ENCODE peak calls at places on chromosomes 4 and X, in seven cellular contexts. J, H, B, L, P, N and R are unnamed samples.

GRCh38 chr4:182925298-182925738 is 8.1 kb upstream of the DCTD start:
- DNase-seq in J (peak), H (peak), B (peak), L (peak), P (peak), N (peak), R (peak)

GRCh38 chr4:1342003-1342402 is 5.0 kb upstream of the UVSSA start:
- DNase-seq in J (no peak), H (no peak), B (no peak), L (peak), P (no peak), N (no peak), R (no peak)

GRCh38 chr4:114040319-114041116 is 61.1 kb upstream of the ARSJ start:
- DNase-seq in J (no peak), H (no peak), B (peak), L (peak), P (no peak), N (no peak), R (no peak)

GRCh38 chr4:10045481-10045880 is 24.2 kb upstream of the SLC2A9 start:
- DNase-seq in J (no peak), H (no peak), B (peak), L (no peak), P (no peak), N (no peak), R (no peak)

GRCh38 chr4:4704267-4704666 is 155.2 kb upstream of the MSX1 start:
- DNase-seq in J (no peak), H (no peak), B (no peak), L (no peak), P (no peak), N (no peak), R (no peak)

GRCh38 chr4:145341381-145341780 is 140.3 kb upstream of the SMAD1 start:
- DNase-seq in J (no peak), H (no peak), B (no peak), L (no peak), P (no peak), N (no peak), R (no peak)

GRCh38 chr4:108783666-108784463 is 21.0 kb upstream of the ETNPPL start:
- DNase-seq in J (no peak), H (no peak), B (no peak), L (peak), P (no peak), N (no peak), R (no peak)

GRCh38 chrX:2967584-2967983 is 38.4 kb upstream of the ARSD start:
- DNase-seq in J (no peak), H (no peak), B (no peak), L (no peak), P (no peak), N (no peak), R (no peak)

GRCh38 chrX:103817502-103817901 is 14.6 kb downstream of the RAB9B start:
- DNase-seq in J (no peak), H (no peak), B (no peak), L (peak), P (no peak), N (peak), R (no peak)

GRCh38 chr4:27811928-27812327 is 951.3 kb downstream of the STIM2 start:
- DNase-seq in J (no peak), H (no peak), B (no peak), L (no peak), P (no peak), N (no peak), R (no peak)

GRCh38 chr4:180751009-180751408 is 1492.2 kb upstream of the TENM3 start:
- DNase-seq in J (no peak), H (no peak), B (no peak), L (no peak), P (no peak), N (no peak), R (no peak)

GRCh38 chrX:40504801-40505605 is 75.8 kb upstream of the ATP6AP2 start:
- DNase-seq in J (no peak), H (no peak), B (peak), L (peak), P (no peak), N (no peak), R (no peak)

GRCh38 chr4:40419231-40419912 is 84.2 kb downstream of the CHRNA9 start:
- DNase-seq in J (no peak), H (no peak), B (no peak), L (no peak), P (no peak), N (no peak), R (no peak)

GRCh38 chr4:185847352-185848078 is 35.5 kb upstream of the SORBS2 start:
- DNase-seq in J (peak), H (no peak), B (peak), L (no peak), P (no peak), N (no peak), R (no peak)

GRCh38 chr4:78749972-78750727 is 26.0 kb upstream of the BMP2K start:
- DNase-seq in J (no peak), H (no peak), B (no peak), L (no peak), P (no peak), N (no peak), R (no peak)

GRCh38 chr4:100302061-100303026 is 112.1 kb upstream of the DDIT4L start:
- DNase-seq in J (no peak), H (no peak), B (no peak), L (no peak), P (peak), N (no peak), R (no peak)

GRCh38 chrX:74372272-74372671 is 49.0 kb upstream of the SLC16A2 start:
- DNase-seq in J (no peak), H (no peak), B (peak), L (no peak), P (no peak), N (no peak), R (no peak)

GRCh38 chrX:74370482-74370881 is 50.8 kb upstream of the SLC16A2 start:
- DNase-seq in J (no peak), H (no peak), B (no peak), L (no peak), P (no peak), N (no peak), R (no peak)

GRCh38 chrX:74369666-74370065 is 51.6 kb upstream of the SLC16A2 start:
- DNase-seq in J (no peak), H (no peak), B (no peak), L (no peak), P (no peak), N (no peak), R (no peak)

GRCh38 chrX:74371399-74371798 is 49.9 kb upstream of the SLC16A2 start:
- DNase-seq in J (no peak), H (no peak), B (no peak), L (no peak), P (no peak), N (no peak), R (no peak)

DNA sequence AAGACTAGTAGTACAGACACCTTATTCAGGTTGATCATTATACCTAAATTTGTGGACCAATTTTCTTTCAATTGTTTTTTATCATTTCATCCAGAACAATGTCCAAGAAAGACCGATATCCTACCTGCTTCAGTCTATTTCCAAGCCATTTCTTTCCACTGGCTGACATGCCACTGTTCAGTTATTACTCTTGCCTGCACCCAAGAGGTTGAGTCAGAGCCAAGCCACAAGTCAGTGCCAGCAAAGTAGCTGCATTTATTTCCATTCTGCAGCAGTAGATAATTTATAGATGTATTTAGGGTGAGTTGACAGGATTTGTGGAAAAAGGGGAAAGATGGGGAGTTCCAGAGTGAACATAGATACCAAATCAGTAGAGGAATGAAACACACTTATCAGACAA is 49.5 kb upstream of the SLC16A2 start:
- DNase-seq in J (no peak), H (no peak), B (no peak), L (no peak), P (no peak), N (no peak), R (no peak)
- H3K27ac ChIP-seq in J (no peak), H (no peak), B (no peak), L (no peak), P (no peak), N (no peak), R (no peak)

GRCh38 chr4:74624351-74625151 is 169.8 kb downstream of the BTC start:
- DNase-seq in J (no peak), H (no peak), B (peak), L (peak), P (no peak), N (no peak), R (no peak)
- H3K27ac ChIP-seq in J (no peak), H (no peak), B (peak), L (no peak), P (no peak), N (no peak), R (no peak)

GRCh38 chr4:53598901-53599300 is 7.6 kb upstream of the LNX1 start:
- DNase-seq in J (no peak), H (no peak), B (no peak), L (no peak), P (no peak), N (no peak), R (no peak)

GRCh38 chr4:53605783-53606182 is 14.5 kb upstream of the LNX1 start:
- DNase-seq in J (no peak), H (no peak), B (no peak), L (no peak), P (no peak), N (no peak), R (no peak)

GRCh38 chr4:53599632-53600031 is 8.3 kb upstream of the LNX1 start:
- DNase-seq in J (no peak), H (no peak), B (no peak), L (peak), P (no peak), N (no peak), R (no peak)

GRCh38 chr4:53601251-53601764 is 10.0 kb upstream of the LNX1 start:
- DNase-seq in J (peak), H (no peak), B (no peak), L (peak), P (peak), N (no peak), R (peak)

GRCh38 chr4:53602390-53602789 is 11.1 kb upstream of the LNX1 start:
- DNase-seq in J (no peak), H (no peak), B (no peak), L (no peak), P (no peak), N (no peak), R (no peak)
- H3K27ac ChIP-seq in J (no peak), H (no peak), B (no peak), L (no peak), P (no peak), N (no peak), R (no peak)

GRCh38 chrX:26597981-26598380 is 382.0 kb downstream of the MAGEB5 start:
- DNase-seq in J (no peak), H (no peak), B (peak), L (no peak), P (no peak), N (no peak), R (no peak)
- H3K27ac ChIP-seq in J (no peak), H (no peak), B (no peak), L (no peak), P (no peak), N (no peak), R (no peak)

GRCh38 chr4:3483471-3483921 is 20.4 kb downstream of the DOK7 start:
- DNase-seq in J (peak), H (no peak), B (no peak), L (no peak), P (peak), N (no peak), R (no peak)
- H3K27ac ChIP-seq in J (peak), H (peak), B (peak), L (no peak), P (peak), N (no peak), R (no peak)

GRCh38 chrX:30889147-30890125 is at the start of gene TAB3:
- DNase-seq in J (peak), H (peak), B (peak), L (peak), P (peak), N (peak), R (peak)

GRCh38 chrX:30885136-30885535 is 3.9 kb downstream of the TAB3 start:
- DNase-seq in J (no peak), H (no peak), B (no peak), L (no peak), P (no peak), N (no peak), R (no peak)

GRCh38 chrX:30887288-30887687 is 1.8 kb downstream of the TAB3 start:
- DNase-seq in J (no peak), H (no peak), B (no peak), L (no peak), P (no peak), N (no peak), R (no peak)

GRCh38 chrX:30888526-30889146 is 418 bp downstream of the TAB3 start:
- DNase-seq in J (no peak), H (no peak), B (no peak), L (no peak), P (no peak), N (no peak), R (no peak)

DNA sequence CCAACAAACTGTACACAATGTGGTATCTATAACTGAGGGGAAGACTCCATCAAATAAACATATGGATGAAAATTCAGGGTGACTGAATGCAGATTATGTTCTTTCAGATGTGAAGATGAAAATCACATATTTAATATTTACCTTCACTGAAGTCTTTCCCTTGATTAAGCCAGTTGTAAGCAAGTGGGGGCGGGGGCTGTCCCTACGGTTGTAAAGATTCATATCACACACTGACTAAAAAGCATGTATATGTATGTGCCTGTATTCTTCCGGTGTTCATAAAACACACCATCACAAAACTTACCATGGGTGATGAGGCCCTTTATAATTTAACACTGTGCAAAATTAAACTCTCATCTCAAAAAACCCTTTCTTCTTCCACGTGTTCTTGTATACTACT is 1.3 kb downstream of the TAB3 start:
- DNase-seq in J (no peak), H (no peak), B (no peak), L (no peak), P (no peak), N (no peak), R (no peak)
- H3K27ac ChIP-seq in J (no peak), H (no peak), B (peak), L (no peak), P (no peak), N (peak), R (peak)

DNA sequence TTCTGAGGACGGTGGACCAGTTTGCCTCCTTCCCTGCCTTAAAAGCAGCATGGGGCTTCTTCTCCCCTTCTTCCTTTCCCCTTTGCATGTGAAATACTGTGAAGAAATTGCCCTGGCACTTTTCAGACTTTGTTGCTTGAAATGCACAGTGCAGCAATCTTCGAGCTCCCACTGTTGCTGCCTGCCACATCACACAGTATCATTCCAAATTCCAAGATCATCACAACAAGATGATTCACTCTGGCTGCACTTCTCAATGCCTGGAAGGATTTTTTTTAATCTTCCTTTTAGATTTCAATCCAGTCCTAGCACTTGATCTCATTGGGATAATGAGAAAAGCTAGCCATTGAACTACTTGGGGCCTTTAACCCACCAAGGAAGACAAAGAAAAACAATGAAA is 255.3 kb downstream of the RAPGEF2 start:
- DNase-seq in J (no peak), H (no peak), B (peak), L (no peak), P (no peak), N (no peak), R (no peak)
- H3K27ac ChIP-seq in J (peak), H (peak), B (no peak), L (no peak), P (no peak), N (no peak), R (no peak)

GRCh38 chrX:319579-320125 is 1.1 kb upstream of the GTPBP6 start:
- DNase-seq in J (peak), H (peak), B (no peak), L (no peak), P (peak), N (no peak), R (peak)

GRCh38 chrX:318739-319578 is at the start of gene GTPBP6:
- DNase-seq in J (peak), H (peak), B (peak), L (peak), P (peak), N (peak), R (peak)

GRCh38 chrX:318068-318738 is 393 bp downstream of the GTPBP6 start:
- DNase-seq in J (peak), H (peak), B (peak), L (peak), P (peak), N (peak), R (peak)

GRCh38 chrX:317424-318067 is 1.1 kb downstream of the GTPBP6 start:
- DNase-seq in J (no peak), H (no peak), B (no peak), L (no peak), P (no peak), N (no peak), R (no peak)

GRCh38 chrX:320126-320783 is 1.7 kb upstream of the GTPBP6 start:
- DNase-seq in J (peak), H (no peak), B (peak), L (no peak), P (peak), N (no peak), R (peak)
- H3K27ac ChIP-seq in J (no peak), H (no peak), B (peak), L (no peak), P (peak), N (peak), R (peak)

GRCh38 chr4:3201718-3202702 is 46.9 kb upstream of the MSANTD1 start:
- DNase-seq in J (no peak), H (no peak), B (no peak), L (no peak), P (no peak), N (peak), R (no peak)

GRCh38 chr4:3198906-3199305 is 50.1 kb upstream of the MSANTD1 start:
- DNase-seq in J (no peak), H (no peak), B (no peak), L (no peak), P (no peak), N (no peak), R (no peak)

GRCh38 chr4:3197366-3198105 is 51.4 kb upstream of the MSANTD1 start:
- DNase-seq in J (no peak), H (no peak), B (no peak), L (no peak), P (no peak), N (no peak), R (no peak)

GRCh38 chr4:3200423-3201090 is 48.4 kb upstream of the MSANTD1 start:
- DNase-seq in J (no peak), H (no peak), B (no peak), L (no peak), P (no peak), N (no peak), R (no peak)

DNA sequence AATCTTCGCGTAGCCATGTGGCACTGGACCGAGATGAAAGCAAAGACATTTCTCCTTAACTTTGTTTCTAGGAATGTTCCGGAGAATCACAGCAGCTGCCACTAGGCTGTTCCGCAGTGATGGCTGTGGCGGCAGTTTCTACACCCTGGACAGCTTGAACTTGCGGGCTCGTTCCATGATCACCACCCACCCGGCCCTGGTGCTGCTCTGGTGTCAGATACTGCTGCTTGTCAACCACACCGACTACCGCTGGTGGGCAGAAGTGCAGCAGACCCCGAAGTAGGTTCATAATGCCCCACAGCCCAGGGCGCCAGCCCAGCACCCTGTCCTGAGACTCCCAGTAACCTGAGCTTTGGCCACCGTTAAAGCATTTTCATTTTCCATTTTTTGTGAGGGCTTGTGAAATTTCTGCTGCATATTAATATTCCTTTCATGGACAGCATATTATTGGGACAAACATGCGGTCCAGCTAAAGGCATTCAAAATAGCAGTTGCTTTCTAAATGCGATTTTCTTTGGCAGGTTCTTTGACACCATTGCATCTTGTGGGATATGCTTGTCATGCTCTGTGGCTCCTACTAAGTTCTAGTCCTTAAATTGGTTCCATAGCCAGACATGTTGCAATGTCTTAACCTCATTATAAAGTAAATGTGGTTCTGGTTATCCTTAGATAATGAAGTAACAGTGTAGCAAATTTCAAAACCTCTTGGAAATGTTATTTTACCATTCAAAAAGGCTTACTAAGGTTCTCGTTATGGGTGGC is 49.1 kb upstream of the MSANTD1 start:
- DNase-seq in J (no peak), H (no peak), B (no peak), L (no peak), P (peak), N (no peak), R (no peak)
- H3K27ac ChIP-seq in J (peak), H (no peak), B (no peak), L (no peak), P (peak), N (no peak), R (no peak)

GRCh38 chr4:168817418-168817817 is 192.6 kb downstream of the CBR4 start:
- DNase-seq in J (no peak), H (no peak), B (no peak), L (no peak), P (no peak), N (no peak), R (no peak)
- H3K27ac ChIP-seq in J (peak), H (peak), B (no peak), L (no peak), P (peak), N (no peak), R (no peak)